ENCODE peak calls at places on chromosomes 2 and 18, in eight cellular contexts. Y, G, K, C, P, Q, H and D are unnamed samples.

GRCh38 chr2:8938384-8938783 is 65.1 kb downstream of the MBOAT2 start:
- DNase-seq in Y (no peak), G (no peak), K (no peak), C (no peak), P (no peak), Q (no peak), H (no peak), D (no peak)

GRCh38 chr2:150994041-150994440 is 267.6 kb downstream of the RBM43 start:
- DNase-seq in Y (no peak), G (no peak), K (no peak), C (peak; percentile 36), P (no peak), Q (no peak), H (peak; percentile 31), D (no peak)

GRCh38 chr2:226615891-226616290 is 183.7 kb downstream of the IRS1 start:
- DNase-seq in Y (no peak), G (no peak), K (no peak), C (no peak), P (no peak), Q (no peak), H (no peak), D (no peak)

GRCh38 chr2:126761256-126761980 is 105.5 kb downstream of the GYPC start:
- DNase-seq in Y (no peak), G (no peak), K (no peak), C (no peak), P (no peak), Q (no peak), H (no peak), D (no peak)

GRCh38 chr2:1854747-1855146 is 110.4 kb upstream of the PXDN start:
- DNase-seq in Y (no peak), G (no peak), K (peak; percentile 46), C (no peak), P (peak; percentile 22), Q (peak; percentile 54), H (peak; percentile 54), D (peak; percentile 62)

GRCh38 chr2:157898591-157898996 is 22.5 kb upstream of the ACVR1 start:
- DNase-seq in Y (peak; percentile 64), G (no peak), K (no peak), C (peak; percentile 57), P (no peak), Q (no peak), H (peak; percentile 59), D (peak; percentile 36)

GRCh38 chr2:155309483-155309882 is 611.0 kb downstream of the KCNJ3 start:
- DNase-seq in Y (no peak), G (no peak), K (no peak), C (no peak), P (no peak), Q (no peak), H (no peak), D (no peak)

GRCh38 chr18:7382631-7383335 is 151.9 kb downstream of the LRRC30 start:
- DNase-seq in Y (no peak), G (no peak), K (no peak), C (no peak), P (no peak), Q (no peak), H (no peak), D (no peak)

GRCh38 chr18:35861367-35862114 is 110.9 kb upstream of the RMP24 start:
- DNase-seq in Y (no peak), G (peak; percentile 41), K (no peak), C (no peak), P (no peak), Q (no peak), H (peak; percentile 12), D (no peak)

GRCh38 chr2:200003444-200003843 is 48.1 kb downstream of the MAIP1 start:
- DNase-seq in Y (no peak), G (no peak), K (no peak), C (no peak), P (no peak), Q (no peak), H (no peak), D (peak; percentile 66)

GRCh38 chr2:54560146-54560881 is 104.2 kb downstream of the SPTBN1 start:
- DNase-seq in Y (peak; percentile 50), G (no peak), K (no peak), C (no peak), P (no peak), Q (peak; percentile 25), H (peak; percentile 79), D (no peak)

GRCh38 chr2:30454571-30454970 is 7.5 kb downstream of the LCLAT1 start:
- DNase-seq in Y (no peak), G (no peak), K (no peak), C (no peak), P (no peak), Q (no peak), H (no peak), D (no peak)